ENCODE peak calls at places on chromosomes 16 and 17, in four cellular contexts. T, H, X and K are unnamed samples.

GRCh38 chr16:74623214-74623842 is 16.4 kb upstream of the GLG1 start:
- DNase-seq in T (no peak), H (no peak), X (peak), K (peak)

GRCh38 chr17:73420897-73421296 is 109.1 kb upstream of the CDC42EP4 start:
- DNase-seq in T (no peak), H (no peak), X (peak), K (peak)

GRCh38 chr17:2931426-2931825 is 132.0 kb downstream of the OR1D5 start:
- DNase-seq in T (no peak), H (no peak), X (peak), K (no peak)

GRCh38 chr17:31877341-31877740 is 18.3 kb upstream of the COPRS start:
- DNase-seq in T (no peak), H (no peak), X (no peak), K (no peak)

GRCh38 chr17:933168-934083 is 46.1 kb downstream of the NXN start:
- DNase-seq in T (no peak), H (no peak), X (peak), K (peak)

GRCh38 chr16:19294156-19294649 is 8.7 kb downstream of the CLEC19A start:
- DNase-seq in T (no peak), H (peak), X (no peak), K (no peak)

GRCh38 chr17:7466644-7467341 is 12.6 kb downstream of the ZBTB4 start:
- DNase-seq in T (no peak), H (no peak), X (no peak), K (peak)

GRCh38 chr16:56861092-56861610 is 3.9 kb upstream of the SLC12A3 start:
- DNase-seq in T (no peak), H (no peak), X (peak), K (peak)

GRCh38 chr16:66924527-66925321 is 611 bp downstream of the RRAD start:
- DNase-seq in T (peak), H (no peak), X (no peak), K (peak)

GRCh38 chr16:29170393-29171239 is 185.8 kb downstream of the LAT start:
- DNase-seq in T (no peak), H (no peak), X (no peak), K (no peak)

GRCh38 chr17:18105595-18105994 is 3.0 kb upstream of the MYO15A start:
- DNase-seq in T (no peak), H (no peak), X (no peak), K (no peak)

GRCh38 chr17:76492989-76493501 is 8.2 kb downstream of the RHBDF2 start:
- DNase-seq in T (no peak), H (peak), X (no peak), K (no peak)

GRCh38 chr17:30323895-30324319 is 9.9 kb downstream of the TMIGD1 start:
- DNase-seq in T (no peak), H (no peak), X (no peak), K (peak)

GRCh38 chr17:37490022-37490587 is 414 bp downstream of the DUSP14 start:
- DNase-seq in T (peak), H (no peak), X (peak), K (no peak)

GRCh38 chr17:80089762-80090161 is 11.6 kb upstream of the GAA start:
- DNase-seq in T (no peak), H (no peak), X (no peak), K (no peak)

GRCh38 chr16:15643453-15644305 is 725 bp upstream of the MARF1 start:
- DNase-seq in T (peak), H (no peak), X (peak), K (peak)

GRCh38 chr17:64331946-64332493 is 58.6 kb downstream of the PECAM1 start:
- DNase-seq in T (no peak), H (no peak), X (peak), K (peak)

GRCh38 chr17:36117505-36118382 is 14.1 kb downstream of the CCL4 start:
- DNase-seq in T (no peak), H (no peak), X (no peak), K (no peak)

GRCh38 chr16:11629071-11630030 is 38.9 kb upstream of the SNN start:
- DNase-seq in T (no peak), H (no peak), X (no peak), K (no peak)

GRCh38 chr17:29036584-29036983 is 6.4 kb upstream of the PIPOX start:
- DNase-seq in T (no peak), H (no peak), X (no peak), K (no peak)

GRCh38 chr17:29034510-29034909 is 8.4 kb upstream of the PIPOX start:
- DNase-seq in T (no peak), H (no peak), X (no peak), K (no peak)

GRCh38 chr17:29037739-29038465 is 5.0 kb upstream of the PIPOX start:
- DNase-seq in T (no peak), H (no peak), X (no peak), K (no peak)

GRCh38 chr17:29032067-29032551 is 10.8 kb upstream of the PIPOX start:
- DNase-seq in T (no peak), H (no peak), X (no peak), K (no peak)

DNA sequence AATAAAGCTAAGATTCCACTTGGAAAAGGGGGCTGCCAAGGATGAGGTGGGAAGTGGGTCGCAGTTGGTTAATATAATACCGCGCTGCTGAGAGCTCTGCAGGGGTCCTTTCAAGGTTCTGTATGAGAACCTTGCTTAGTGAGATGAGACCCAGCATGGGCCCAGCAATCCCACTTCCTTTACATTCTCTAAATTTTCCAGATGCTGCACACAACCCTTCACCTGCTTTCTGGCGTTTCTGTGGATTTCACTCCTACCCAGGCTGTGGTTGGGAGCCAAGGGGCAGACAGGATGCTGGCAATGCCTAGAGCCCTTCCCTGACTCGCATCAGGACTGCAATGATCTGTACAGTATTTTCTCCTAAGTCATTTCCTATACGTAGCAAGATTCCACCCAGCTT is 10.1 kb upstream of the PIPOX start:
- DNase-seq in T (no peak), H (no peak), X (no peak), K (no peak)
- TF ChIP-seq HDAC2 in T (no peak), H (no peak), X (no peak), K (no peak)

GRCh38 chr16:79411357-79411756 is 189.2 kb downstream of the MAF start:
- DNase-seq in T (no peak), H (no peak), X (no peak), K (no peak)

GRCh38 chr16:79411805-79412204 is 188.7 kb downstream of the MAF start:
- DNase-seq in T (no peak), H (no peak), X (no peak), K (no peak)

GRCh38 chr16:79408355-79408754 is 192.2 kb downstream of the MAF start:
- DNase-seq in T (no peak), H (no peak), X (no peak), K (no peak)

GRCh38 chr16:79409970-79410369 is 190.6 kb downstream of the MAF start:
- DNase-seq in T (no peak), H (no peak), X (no peak), K (no peak)
- TF ChIP-seq ZNF274 in T (no peak), H (no peak), X (no peak), K (no peak)

GRCh38 chr17:4032245-4032644 is 68.0 kb upstream of the ATP2A3 start:
- DNase-seq in T (no peak), H (no peak), X (no peak), K (no peak)

GRCh38 chr17:4038076-4038475 is 73.8 kb upstream of the ATP2A3 start:
- DNase-seq in T (no peak), H (no peak), X (no peak), K (no peak)

GRCh38 chr17:4033751-4034251 is 69.6 kb upstream of the ATP2A3 start:
- DNase-seq in T (no peak), H (no peak), X (peak), K (no peak)

GRCh38 chr17:4032738-4033137 is 68.5 kb upstream of the ATP2A3 start:
- DNase-seq in T (no peak), H (no peak), X (no peak), K (no peak)

GRCh38 chr17:4035081-4035680 is 70.9 kb upstream of the ATP2A3 start:
- DNase-seq in T (no peak), H (no peak), X (no peak), K (no peak)
- TF ChIP-seq HDAC2 in T (no peak), H (no peak), X (no peak), K (no peak)

GRCh38 chr16:3038256-3038655 is 1.5 kb upstream of the BICDL2 start:
- DNase-seq in T (peak), H (no peak), X (peak), K (no peak)

GRCh38 chr16:3038896-3039295 is 2.2 kb upstream of the BICDL2 start:
- DNase-seq in T (no peak), H (no peak), X (no peak), K (no peak)

GRCh38 chr16:3035289-3035971 is 1.3 kb downstream of the BICDL2 start:
- DNase-seq in T (no peak), H (no peak), X (no peak), K (no peak)

GRCh38 chr16:3036726-3037315 is at the start of gene BICDL2:
- DNase-seq in T (peak), H (no peak), X (no peak), K (no peak)

GRCh38 chr16:3035972-3036725 is 595 bp downstream of the BICDL2 start:
- DNase-seq in T (no peak), H (no peak), X (no peak), K (no peak)
- TF ChIP-seq ZNF274 in T (no peak), H (no peak), X (no peak), K (no peak)

DNA sequence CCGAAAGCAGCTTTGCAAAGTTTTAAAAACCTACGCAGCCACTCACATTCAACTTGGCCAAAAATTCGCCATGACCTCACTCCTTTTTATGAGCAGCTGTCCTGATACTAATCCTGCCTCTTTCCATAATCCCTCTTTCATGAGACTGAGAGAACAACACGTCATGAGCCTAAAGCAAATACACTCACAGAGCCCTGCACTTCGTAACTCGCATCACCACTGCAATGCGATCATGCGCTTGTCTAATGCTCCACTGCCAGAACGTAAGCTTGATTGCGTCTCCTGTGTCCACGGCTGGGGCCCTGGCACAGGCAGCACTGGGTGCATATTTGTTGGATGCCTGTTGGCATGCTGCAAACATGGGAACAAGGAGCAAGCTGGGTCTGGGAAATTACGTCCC is 36.2 kb downstream of the CDRT4 start:
- DNase-seq in T (no peak), H (no peak), X (no peak), K (no peak)
- TF ChIP-seq HDAC2 in T (no peak), H (no peak), X (no peak), K (no peak)

DNA sequence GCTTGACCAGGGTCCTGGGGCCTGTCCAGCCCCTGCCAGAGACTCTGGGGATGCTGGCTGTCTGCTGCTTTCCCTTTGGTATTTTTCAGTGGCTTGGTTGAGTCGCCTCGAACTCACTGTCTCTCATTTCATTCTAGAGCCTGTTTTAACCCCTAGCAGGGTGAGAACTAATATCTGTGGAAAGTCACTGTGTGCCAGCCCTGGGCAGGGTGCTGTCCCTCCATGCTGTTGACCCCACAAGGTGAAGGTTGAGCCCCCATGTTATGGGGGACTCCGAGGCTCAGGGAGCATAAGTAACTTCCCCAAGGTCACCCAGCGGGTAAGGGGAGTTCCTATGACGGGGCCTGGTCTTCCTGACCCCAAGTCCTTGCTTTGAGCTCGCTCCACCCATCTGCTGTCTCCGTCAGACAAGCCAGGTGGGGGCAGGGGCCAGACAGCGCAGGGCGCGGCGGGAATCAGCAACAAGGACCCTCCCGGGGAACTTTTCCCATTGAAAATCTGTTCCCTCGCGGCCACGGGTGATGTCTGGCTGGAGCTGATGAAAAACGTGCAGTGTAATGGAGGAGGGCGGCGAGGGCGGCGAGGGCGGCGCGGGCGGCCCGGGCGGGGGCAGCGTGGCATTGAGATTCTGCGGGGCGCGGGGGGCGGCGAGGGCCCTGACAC is 32.8 kb downstream of the DCAKD start:
- DNase-seq in T (no peak), H (no peak), X (no peak), K (peak)
- TF ChIP-seq ZNF274 in T (no peak), H (no peak), X (peak), K (no peak)

GRCh38 chr17:56594528-56595418 is 1.3 kb downstream of the NOG start:
- DNase-seq in T (peak), H (no peak), X (no peak), K (no peak)
- TF ChIP-seq HDAC2 in T (no peak), H (no peak), X (no peak), K (no peak)